ENCODE peak calls at places on chromosomes 6 and 20, in eight cellular contexts. One of them, this sample, is unnamed. For H3K4me1, the result is how much of the 10 kb centered on the place peaks cover.

GRCh38 chr6:87213364-87213763 is 58.0 kb downstream of the ZNF292 start:
- DNase-seq in body of pancreas: peak
- DNase-seq in H1: no peak
- DNase-seq in tibial nerve: no peak
- DNase-seq in prostate gland: no peak
- DNase-seq in IMR-90: no peak
- DNase-seq in GM12878: no peak
- DNase-seq in Peyer's patch: no peak
- DNase-seq in this sample: no peak

GRCh38 chr6:166411271-166411670 is 28.5 kb upstream of the MPC1 start:
- DNase-seq in body of pancreas: no peak
- DNase-seq in H1: no peak
- DNase-seq in tibial nerve: no peak
- DNase-seq in prostate gland: no peak
- DNase-seq in IMR-90: no peak
- DNase-seq in GM12878: no peak
- DNase-seq in Peyer's patch: no peak
- DNase-seq in this sample: no peak

GRCh38 chr20:47351643-47352331 is 4.7 kb downstream of the ZMYND8 start:
- DNase-seq in body of pancreas: no peak
- DNase-seq in H1: no peak
- DNase-seq in tibial nerve: no peak
- DNase-seq in prostate gland: no peak
- DNase-seq in IMR-90: no peak
- DNase-seq in GM12878: no peak
- DNase-seq in Peyer's patch: no peak
- DNase-seq in this sample: no peak

GRCh38 chr6:164108869-164109769 is 694.6 kb downstream of the QKI start:
- DNase-seq in body of pancreas: peak
- DNase-seq in H1: no peak
- DNase-seq in tibial nerve: no peak
- DNase-seq in prostate gland: peak
- DNase-seq in IMR-90: no peak
- DNase-seq in GM12878: no peak
- DNase-seq in Peyer's patch: no peak
- DNase-seq in this sample: peak

GRCh38 chr20:51536116-51537069 is 6.1 kb downstream of the NFATC2 start:
- DNase-seq in body of pancreas: peak
- DNase-seq in H1: no peak
- DNase-seq in tibial nerve: no peak
- DNase-seq in prostate gland: no peak
- DNase-seq in IMR-90: no peak
- DNase-seq in GM12878: no peak
- DNase-seq in Peyer's patch: no peak
- DNase-seq in this sample: no peak

GRCh38 chr20:45019027-45019763 is 52.9 kb downstream of the STK4 start:
- DNase-seq in body of pancreas: no peak
- DNase-seq in H1: no peak
- DNase-seq in tibial nerve: no peak
- DNase-seq in prostate gland: no peak
- DNase-seq in IMR-90: no peak
- DNase-seq in GM12878: no peak
- DNase-seq in Peyer's patch: no peak
- DNase-seq in this sample: no peak

GRCh38 chr6:16375828-16376227 is 137.4 kb downstream of the GMPR start:
- DNase-seq in body of pancreas: no peak
- DNase-seq in H1: no peak
- DNase-seq in tibial nerve: no peak
- DNase-seq in prostate gland: no peak
- DNase-seq in IMR-90: no peak
- DNase-seq in GM12878: no peak
- DNase-seq in Peyer's patch: no peak
- DNase-seq in this sample: no peak

GRCh38 chr6:9412951-9413559 is 977.7 kb upstream of the SLC35B3 start:
- DNase-seq in body of pancreas: peak
- DNase-seq in H1: no peak
- DNase-seq in tibial nerve: no peak
- DNase-seq in prostate gland: no peak
- DNase-seq in IMR-90: no peak
- DNase-seq in GM12878: no peak
- DNase-seq in Peyer's patch: no peak
- DNase-seq in this sample: peak

GRCh38 chr6:9131616-9132015 is 696.3 kb upstream of the SLC35B3 start:
- DNase-seq in body of pancreas: peak
- DNase-seq in H1: no peak
- DNase-seq in tibial nerve: no peak
- DNase-seq in prostate gland: peak
- DNase-seq in IMR-90: peak
- DNase-seq in GM12878: no peak
- DNase-seq in Peyer's patch: no peak
- DNase-seq in this sample: peak

GRCh38 chr20:2805682-2806350 is 5.4 kb upstream of the CPXM1 start:
- DNase-seq in body of pancreas: no peak
- DNase-seq in H1: no peak
- DNase-seq in tibial nerve: no peak
- DNase-seq in prostate gland: no peak
- DNase-seq in IMR-90: peak
- DNase-seq in GM12878: no peak
- DNase-seq in Peyer's patch: no peak
- DNase-seq in this sample: no peak

GRCh38 chr6:31356946-31357466 is at the start of gene HLA-B:
- DNase-seq in body of pancreas: peak
- DNase-seq in H1: no peak
- DNase-seq in tibial nerve: peak
- DNase-seq in prostate gland: peak
- DNase-seq in IMR-90: peak
- DNase-seq in GM12878: peak
- DNase-seq in Peyer's patch: peak
- DNase-seq in this sample: peak

GRCh38 chr6:73790572-73790971 is 94.6 kb downstream of the CD109 start:
- DNase-seq in body of pancreas: no peak
- DNase-seq in H1: no peak
- DNase-seq in tibial nerve: no peak
- DNase-seq in prostate gland: no peak
- DNase-seq in IMR-90: no peak
- DNase-seq in GM12878: no peak
- DNase-seq in Peyer's patch: no peak
- DNase-seq in this sample: no peak

GRCh38 chr6:43878823-43879495 is 108.9 kb downstream of the VEGFA start:
- DNase-seq in body of pancreas: peak
- DNase-seq in H1: no peak
- DNase-seq in tibial nerve: no peak
- DNase-seq in prostate gland: no peak
- DNase-seq in IMR-90: no peak
- DNase-seq in GM12878: no peak
- DNase-seq in Peyer's patch: no peak
- DNase-seq in this sample: peak

GRCh38 chr6:142811923-142812322 is 133.1 kb downstream of the HIVEP2 start:
- DNase-seq in body of pancreas: no peak
- DNase-seq in H1: no peak
- DNase-seq in tibial nerve: no peak
- DNase-seq in prostate gland: no peak
- DNase-seq in IMR-90: no peak
- DNase-seq in GM12878: no peak
- DNase-seq in Peyer's patch: no peak
- DNase-seq in this sample: no peak

GRCh38 chr20:51134405-51134804 is 111.5 kb upstream of the KCNG1 start:
- DNase-seq in body of pancreas: no peak
- DNase-seq in H1: no peak
- DNase-seq in tibial nerve: no peak
- DNase-seq in prostate gland: no peak
- DNase-seq in IMR-90: no peak
- DNase-seq in GM12878: no peak
- DNase-seq in Peyer's patch: no peak
- DNase-seq in this sample: no peak

GRCh38 chr20:62040381-62040922 is 25.2 kb downstream of the TAF4 start:
- DNase-seq in body of pancreas: no peak
- DNase-seq in H1: no peak
- DNase-seq in tibial nerve: no peak
- DNase-seq in prostate gland: no peak
- DNase-seq in IMR-90: no peak
- DNase-seq in GM12878: no peak
- DNase-seq in Peyer's patch: no peak
- DNase-seq in this sample: no peak

GRCh38 chr20:18465536-18466200 is 1.2 kb downstream of the DZANK1 start:
- DNase-seq in body of pancreas: no peak
- DNase-seq in H1: no peak
- DNase-seq in tibial nerve: no peak
- DNase-seq in prostate gland: no peak
- DNase-seq in IMR-90: no peak
- DNase-seq in GM12878: peak
- DNase-seq in Peyer's patch: no peak
- DNase-seq in this sample: no peak

GRCh38 chr20:56588996-56589395 is 40.1 kb upstream of the TFAP2C start:
- DNase-seq in body of pancreas: no peak
- DNase-seq in H1: no peak
- DNase-seq in tibial nerve: no peak
- DNase-seq in prostate gland: no peak
- DNase-seq in IMR-90: no peak
- DNase-seq in GM12878: no peak
- DNase-seq in Peyer's patch: no peak
- DNase-seq in this sample: no peak

GRCh38 chr6:28474441-28475219 is 31.3 kb upstream of the ZSCAN23 start:
- DNase-seq in body of pancreas: no peak
- DNase-seq in H1: peak
- DNase-seq in tibial nerve: no peak
- DNase-seq in prostate gland: no peak
- DNase-seq in IMR-90: peak
- DNase-seq in GM12878: peak
- DNase-seq in Peyer's patch: no peak
- DNase-seq in this sample: no peak

GRCh38 chr6:35552285-35552917 is 39.7 kb upstream of the TULP1 start:
- DNase-seq in body of pancreas: peak
- DNase-seq in H1: peak
- DNase-seq in tibial nerve: no peak
- DNase-seq in prostate gland: no peak
- DNase-seq in IMR-90: peak
- DNase-seq in GM12878: peak
- DNase-seq in Peyer's patch: peak
- DNase-seq in this sample: no peak

GRCh38 chr20:54207743-54208491 is at the start of gene PFDN4:
- DNase-seq in body of pancreas: peak
- DNase-seq in H1: peak
- DNase-seq in tibial nerve: peak
- DNase-seq in prostate gland: peak
- DNase-seq in IMR-90: peak
- DNase-seq in GM12878: peak
- DNase-seq in Peyer's patch: peak
- DNase-seq in this sample: peak
- TF ChIP-seq POLR2A in body of pancreas: peak
- TF ChIP-seq POLR2A in H1: peak
- TF ChIP-seq POLR2A in tibial nerve: no peak
- TF ChIP-seq POLR2A in prostate gland: peak
- TF ChIP-seq POLR2A in IMR-90: peak
- TF ChIP-seq POLR2A in GM12878: peak
- TF ChIP-seq POLR2A in Peyer's patch: no peak
- TF ChIP-seq POLR2A in this sample: no peak

DNA sequence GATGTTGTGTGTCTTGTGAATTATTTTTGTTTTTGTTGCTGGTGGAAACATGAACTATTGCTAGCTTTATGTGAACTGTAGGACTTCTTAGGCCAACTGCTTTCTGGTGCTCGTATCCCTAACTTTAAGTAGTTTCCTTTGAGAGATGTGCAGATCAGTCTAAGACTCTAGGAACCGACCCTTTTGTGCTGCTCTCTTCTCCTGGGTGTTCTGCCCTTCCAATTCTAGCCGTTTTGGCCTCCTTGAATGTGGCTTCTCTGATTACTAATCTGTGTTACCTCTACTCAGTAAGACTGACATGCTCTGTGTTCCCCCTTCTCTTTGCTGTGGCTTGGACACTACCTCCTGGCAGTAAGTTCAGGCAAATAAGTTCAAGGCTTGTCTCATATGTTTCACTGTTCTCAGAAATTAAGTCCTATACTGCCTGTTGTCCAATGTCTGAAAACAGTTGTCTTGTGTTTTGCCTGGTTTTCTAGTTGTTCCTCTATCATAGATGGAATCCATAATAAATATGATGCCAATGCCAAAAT is 58.0 kb downstream of the FOXO3 start:
- DNase-seq in body of pancreas: no peak
- DNase-seq in H1: no peak
- DNase-seq in tibial nerve: no peak
- DNase-seq in prostate gland: no peak
- DNase-seq in IMR-90: no peak
- DNase-seq in GM12878: no peak
- DNase-seq in Peyer's patch: no peak
- DNase-seq in this sample: no peak
- H3K4me1 ChIP-seq in body of pancreas: half or more
- H3K4me1 ChIP-seq in H1: under half
- H3K4me1 ChIP-seq in tibial nerve: half or more
- H3K4me1 ChIP-seq in prostate gland: under half
- H3K4me1 ChIP-seq in IMR-90: under half
- H3K4me1 ChIP-seq in GM12878: under half
- H3K4me1 ChIP-seq in Peyer's patch: under half
- H3K4me1 ChIP-seq in this sample: half or more

GRCh38 chr6:107132330-107132954 is 17.1 kb upstream of the BEND3 start:
- DNase-seq in body of pancreas: peak
- DNase-seq in H1: no peak
- DNase-seq in tibial nerve: no peak
- DNase-seq in prostate gland: no peak
- DNase-seq in IMR-90: no peak
- DNase-seq in GM12878: no peak
- DNase-seq in Peyer's patch: peak
- DNase-seq in this sample: peak
- TF ChIP-seq CTCF in body of pancreas: peak
- TF ChIP-seq CTCF in H1: no peak
- TF ChIP-seq CTCF in tibial nerve: peak
- TF ChIP-seq CTCF in prostate gland: peak
- TF ChIP-seq CTCF in IMR-90: peak
- TF ChIP-seq CTCF in GM12878: no peak
- TF ChIP-seq CTCF in Peyer's patch: peak
- TF ChIP-seq CTCF in this sample: peak

DNA sequence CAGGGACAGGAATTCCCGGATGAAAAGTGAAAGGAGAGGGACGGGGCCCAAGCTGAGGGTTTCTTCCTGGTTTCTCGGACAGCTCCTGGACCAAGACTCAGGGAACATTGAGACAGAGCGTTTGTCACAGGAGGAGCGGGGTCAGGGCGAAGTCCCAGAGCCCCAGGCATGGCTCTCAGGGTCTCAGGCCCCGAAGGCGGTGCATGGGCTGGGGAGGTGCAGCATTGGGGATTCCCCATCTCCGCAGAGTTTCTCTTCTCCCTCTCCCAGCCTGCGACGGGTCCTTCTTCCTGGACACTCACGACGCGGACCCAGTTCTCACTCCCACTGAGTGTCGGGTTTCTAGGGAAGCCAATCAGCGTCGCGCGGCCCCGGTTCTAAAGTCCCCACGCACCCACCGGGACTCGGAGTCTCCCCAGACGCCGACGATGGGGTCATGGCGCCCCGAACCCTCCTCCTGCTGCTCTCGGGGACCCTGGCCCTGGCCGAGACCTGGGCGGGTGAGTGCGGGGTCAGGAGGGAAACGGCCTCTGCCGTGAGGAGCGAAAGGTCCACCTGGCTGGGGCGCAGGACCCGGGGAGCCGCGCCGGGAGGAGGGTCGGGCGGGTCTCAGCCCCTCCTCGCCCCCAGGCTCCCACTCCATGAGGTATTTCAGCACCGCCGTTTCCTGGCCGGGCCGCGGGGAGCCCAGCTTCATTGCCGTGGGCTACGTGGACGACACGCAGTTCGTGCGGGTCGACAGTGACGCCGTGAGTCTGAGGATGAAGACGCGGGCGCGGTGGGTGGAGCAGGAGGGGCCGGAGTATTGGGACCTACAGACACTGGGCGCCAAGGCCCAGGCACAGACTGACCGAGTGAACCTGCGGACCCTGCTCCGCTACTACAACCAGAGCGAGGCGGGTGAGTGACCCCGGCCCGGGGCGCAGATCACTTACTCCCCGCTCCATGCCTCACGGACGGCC is 54.6 kb upstream of the POLR1H start:
- DNase-seq in body of pancreas: peak
- DNase-seq in H1: no peak
- DNase-seq in tibial nerve: peak
- DNase-seq in prostate gland: peak
- DNase-seq in IMR-90: peak
- DNase-seq in GM12878: no peak
- DNase-seq in Peyer's patch: no peak
- DNase-seq in this sample: peak
- TF ChIP-seq POLR2A in body of pancreas: no peak
- TF ChIP-seq POLR2A in H1: no peak
- TF ChIP-seq POLR2A in tibial nerve: no peak
- TF ChIP-seq POLR2A in prostate gland: no peak
- TF ChIP-seq POLR2A in IMR-90: no peak
- TF ChIP-seq POLR2A in GM12878: no peak
- TF ChIP-seq POLR2A in Peyer's patch: no peak
- TF ChIP-seq POLR2A in this sample: peak

This sample was measured in thyroid gland.